ENCODE peak calls at places on chromosomes 16 and 17, in eight cellular contexts. One of them, this sample, is unnamed. For H3K4me1, the result is how much of the 10 kb centered on the place peaks cover.

GRCh38 chr17:81967533-81968395 is 6.8 kb upstream of the NOTUM start:
- DNase-seq in mucosa of descending colon: peak
- DNase-seq in ovary: peak
- DNase-seq in fibroblast of lung: peak
- DNase-seq in neural progenitor cell: peak
- DNase-seq in osteoblast: peak
- DNase-seq in PC-3: peak
- DNase-seq in upper lobe of right lung: peak
- DNase-seq in this sample: peak

GRCh38 chr16:85437161-85438052 is 175.7 kb upstream of the GSE1 start:
- DNase-seq in mucosa of descending colon: peak
- DNase-seq in ovary: peak
- DNase-seq in fibroblast of lung: no peak
- DNase-seq in neural progenitor cell: peak
- DNase-seq in osteoblast: peak
- DNase-seq in PC-3: no peak
- DNase-seq in upper lobe of right lung: no peak
- DNase-seq in this sample: peak

GRCh38 chr17:45051060-45051719 is at the start of gene DCAKD:
- DNase-seq in mucosa of descending colon: peak
- DNase-seq in ovary: peak
- DNase-seq in fibroblast of lung: peak
- DNase-seq in neural progenitor cell: peak
- DNase-seq in osteoblast: peak
- DNase-seq in PC-3: peak
- DNase-seq in upper lobe of right lung: peak
- DNase-seq in this sample: peak

GRCh38 chr16:53220585-53220984 is 165.8 kb downstream of the CHD9 start:
- DNase-seq in mucosa of descending colon: no peak
- DNase-seq in ovary: no peak
- DNase-seq in fibroblast of lung: peak
- DNase-seq in neural progenitor cell: peak
- DNase-seq in osteoblast: no peak
- DNase-seq in PC-3: no peak
- DNase-seq in upper lobe of right lung: no peak
- DNase-seq in this sample: no peak

GRCh38 chr17:67258836-67259468 is 14.0 kb upstream of the HELZ start:
- DNase-seq in mucosa of descending colon: no peak
- DNase-seq in ovary: no peak
- DNase-seq in fibroblast of lung: no peak
- DNase-seq in neural progenitor cell: no peak
- DNase-seq in osteoblast: no peak
- DNase-seq in PC-3: no peak
- DNase-seq in upper lobe of right lung: no peak
- DNase-seq in this sample: no peak

GRCh38 chr17:41912925-41913324 is 5.8 kb downstream of the ACLY start:
- DNase-seq in mucosa of descending colon: no peak
- DNase-seq in ovary: no peak
- DNase-seq in fibroblast of lung: no peak
- DNase-seq in neural progenitor cell: no peak
- DNase-seq in osteoblast: peak
- DNase-seq in PC-3: no peak
- DNase-seq in upper lobe of right lung: no peak
- DNase-seq in this sample: no peak

GRCh38 chr16:11676799-11677198 is 8.5 kb downstream of the SNN start:
- DNase-seq in mucosa of descending colon: no peak
- DNase-seq in ovary: peak
- DNase-seq in fibroblast of lung: no peak
- DNase-seq in neural progenitor cell: no peak
- DNase-seq in osteoblast: no peak
- DNase-seq in PC-3: no peak
- DNase-seq in upper lobe of right lung: peak
- DNase-seq in this sample: no peak

GRCh38 chr16:57540906-57541753 is 1.3 kb upstream of the ADGRG5 start:
- DNase-seq in mucosa of descending colon: peak
- DNase-seq in ovary: peak
- DNase-seq in fibroblast of lung: no peak
- DNase-seq in neural progenitor cell: no peak
- DNase-seq in osteoblast: peak
- DNase-seq in PC-3: no peak
- DNase-seq in upper lobe of right lung: no peak
- DNase-seq in this sample: peak

GRCh38 chr17:19248923-19249574 is 11.9 kb downstream of the EPN2 start:
- DNase-seq in mucosa of descending colon: peak
- DNase-seq in ovary: peak
- DNase-seq in fibroblast of lung: peak
- DNase-seq in neural progenitor cell: no peak
- DNase-seq in osteoblast: peak
- DNase-seq in PC-3: peak
- DNase-seq in upper lobe of right lung: peak
- DNase-seq in this sample: no peak

DNA sequence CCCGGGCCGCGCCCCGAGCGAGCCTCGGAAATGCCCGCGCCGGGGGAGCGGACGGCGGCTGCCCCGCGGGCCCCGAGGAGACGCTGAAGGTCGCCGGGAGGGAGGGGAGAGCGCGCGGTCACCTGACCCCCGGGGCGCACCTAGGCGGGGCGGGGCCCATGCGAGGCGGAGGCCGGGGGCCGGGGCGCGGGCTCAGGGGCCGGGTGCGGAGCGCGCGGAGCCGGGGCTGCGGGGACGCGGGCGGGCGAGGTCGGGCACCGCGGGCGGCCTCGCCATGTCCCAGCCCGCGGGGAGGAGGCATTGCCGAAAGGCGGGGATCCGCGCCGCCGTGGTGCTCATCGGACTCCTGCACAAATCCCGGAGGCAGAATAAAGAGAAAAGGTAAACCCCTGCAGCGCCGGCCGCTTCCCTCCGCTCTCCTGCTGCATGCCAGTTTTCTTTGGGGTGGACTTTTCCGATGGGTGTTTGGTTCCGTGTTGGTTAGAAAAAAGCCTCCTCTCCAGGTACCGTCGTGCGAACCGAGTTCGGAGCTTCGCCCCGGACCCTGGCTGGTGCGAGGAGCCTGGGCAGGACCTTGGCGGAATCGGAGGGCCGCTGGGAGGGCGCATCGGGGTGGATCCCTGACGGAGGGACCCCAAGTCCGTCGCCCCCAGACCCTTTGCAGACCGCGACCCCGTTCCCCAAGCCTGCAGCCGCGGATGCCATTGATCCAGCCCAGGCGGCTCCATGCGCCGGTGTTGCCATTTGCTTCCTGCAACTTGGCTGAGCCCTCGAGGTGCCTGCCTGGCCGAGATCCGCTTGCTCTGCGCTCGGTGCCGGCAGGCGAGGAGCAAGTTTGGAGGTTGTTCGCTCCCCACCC is 57.7 kb downstream of the RAP1GAP2 start:
- DNase-seq in mucosa of descending colon: no peak
- DNase-seq in ovary: no peak
- DNase-seq in fibroblast of lung: peak
- DNase-seq in neural progenitor cell: peak
- DNase-seq in osteoblast: peak
- DNase-seq in PC-3: peak
- DNase-seq in upper lobe of right lung: peak
- DNase-seq in this sample: peak
- H3K4me3 ChIP-seq in mucosa of descending colon: peak
- H3K4me3 ChIP-seq in ovary: peak
- H3K4me3 ChIP-seq in fibroblast of lung: peak
- H3K4me3 ChIP-seq in neural progenitor cell: peak
- H3K4me3 ChIP-seq in osteoblast: peak
- H3K4me3 ChIP-seq in PC-3: peak
- H3K4me3 ChIP-seq in upper lobe of right lung: peak
- H3K4me3 ChIP-seq in this sample: peak

GRCh38 chr16:87234601-87235000 is 82.6 kb downstream of the C16orf95 start:
- DNase-seq in mucosa of descending colon: no peak
- DNase-seq in ovary: no peak
- DNase-seq in fibroblast of lung: no peak
- DNase-seq in neural progenitor cell: no peak
- DNase-seq in osteoblast: no peak
- DNase-seq in PC-3: no peak
- DNase-seq in upper lobe of right lung: no peak
- DNase-seq in this sample: no peak

GRCh38 chr16:87235810-87236515 is 81.2 kb downstream of the C16orf95 start:
- DNase-seq in mucosa of descending colon: no peak
- DNase-seq in ovary: no peak
- DNase-seq in fibroblast of lung: no peak
- DNase-seq in neural progenitor cell: peak
- DNase-seq in osteoblast: no peak
- DNase-seq in PC-3: no peak
- DNase-seq in upper lobe of right lung: no peak
- DNase-seq in this sample: no peak

GRCh38 chr16:87231295-87231694 is 85.9 kb downstream of the C16orf95 start:
- DNase-seq in mucosa of descending colon: no peak
- DNase-seq in ovary: no peak
- DNase-seq in fibroblast of lung: no peak
- DNase-seq in neural progenitor cell: no peak
- DNase-seq in osteoblast: no peak
- DNase-seq in PC-3: peak
- DNase-seq in upper lobe of right lung: no peak
- DNase-seq in this sample: no peak

GRCh38 chr16:87231911-87232310 is 85.3 kb downstream of the C16orf95 start:
- DNase-seq in mucosa of descending colon: no peak
- DNase-seq in ovary: no peak
- DNase-seq in fibroblast of lung: no peak
- DNase-seq in neural progenitor cell: no peak
- DNase-seq in osteoblast: no peak
- DNase-seq in PC-3: no peak
- DNase-seq in upper lobe of right lung: no peak
- DNase-seq in this sample: no peak

GRCh38 chr16:87233928-87234327 is 83.3 kb downstream of the C16orf95 start:
- DNase-seq in mucosa of descending colon: no peak
- DNase-seq in ovary: no peak
- DNase-seq in fibroblast of lung: peak
- DNase-seq in neural progenitor cell: peak
- DNase-seq in osteoblast: peak
- DNase-seq in PC-3: no peak
- DNase-seq in upper lobe of right lung: no peak
- DNase-seq in this sample: no peak
- TF ChIP-seq CTCF in mucosa of descending colon: no peak
- TF ChIP-seq CTCF in ovary: no peak
- TF ChIP-seq CTCF in fibroblast of lung: peak
- TF ChIP-seq CTCF in neural progenitor cell: peak
- TF ChIP-seq CTCF in osteoblast: peak
- TF ChIP-seq CTCF in PC-3: peak
- TF ChIP-seq CTCF in upper lobe of right lung: no peak
- TF ChIP-seq CTCF in this sample: no peak

GRCh38 chr16:3690991-3691720 is 26.2 kb downstream of the TRAP1 start:
- DNase-seq in mucosa of descending colon: no peak
- DNase-seq in ovary: no peak
- DNase-seq in fibroblast of lung: peak
- DNase-seq in neural progenitor cell: no peak
- DNase-seq in osteoblast: peak
- DNase-seq in PC-3: no peak
- DNase-seq in upper lobe of right lung: no peak
- DNase-seq in this sample: no peak

GRCh38 chr16:3691778-3692177 is 25.5 kb downstream of the TRAP1 start:
- DNase-seq in mucosa of descending colon: no peak
- DNase-seq in ovary: no peak
- DNase-seq in fibroblast of lung: no peak
- DNase-seq in neural progenitor cell: no peak
- DNase-seq in osteoblast: no peak
- DNase-seq in PC-3: no peak
- DNase-seq in upper lobe of right lung: no peak
- DNase-seq in this sample: no peak

GRCh38 chr16:3689731-3690130 is 27.6 kb downstream of the TRAP1 start:
- DNase-seq in mucosa of descending colon: no peak
- DNase-seq in ovary: no peak
- DNase-seq in fibroblast of lung: no peak
- DNase-seq in neural progenitor cell: no peak
- DNase-seq in osteoblast: no peak
- DNase-seq in PC-3: no peak
- DNase-seq in upper lobe of right lung: no peak
- DNase-seq in this sample: no peak

GRCh38 chr16:3687792-3688191 is 29.5 kb downstream of the TRAP1 start:
- DNase-seq in mucosa of descending colon: no peak
- DNase-seq in ovary: no peak
- DNase-seq in fibroblast of lung: no peak
- DNase-seq in neural progenitor cell: no peak
- DNase-seq in osteoblast: no peak
- DNase-seq in PC-3: no peak
- DNase-seq in upper lobe of right lung: no peak
- DNase-seq in this sample: no peak

DNA sequence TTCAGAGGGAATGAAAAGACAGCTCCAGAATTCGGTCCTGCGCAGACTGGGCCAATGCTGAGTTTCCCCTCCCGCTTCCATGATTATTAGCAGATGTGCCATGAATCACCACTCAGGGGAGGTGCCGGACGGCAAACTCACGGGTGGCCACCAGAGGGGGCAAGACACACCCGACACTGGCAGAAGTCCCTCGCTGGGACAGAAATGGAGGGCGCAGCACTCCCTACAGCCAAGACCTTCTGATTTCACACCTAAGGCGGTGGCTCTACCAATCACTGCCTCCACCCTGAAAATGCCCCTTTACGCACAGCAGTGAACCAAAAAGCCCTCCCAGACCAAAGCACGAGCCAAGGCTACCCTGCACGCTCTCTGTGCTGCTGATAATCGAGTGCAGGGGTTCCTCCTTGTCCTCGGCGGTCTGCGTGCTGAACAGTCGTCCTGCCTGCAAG is 26.8 kb downstream of the TRAP1 start:
- DNase-seq in mucosa of descending colon: peak
- DNase-seq in ovary: peak
- DNase-seq in fibroblast of lung: peak
- DNase-seq in neural progenitor cell: peak
- DNase-seq in osteoblast: peak
- DNase-seq in PC-3: peak
- DNase-seq in upper lobe of right lung: peak
- DNase-seq in this sample: peak
- H3K4me1 ChIP-seq in mucosa of descending colon: under half
- H3K4me1 ChIP-seq in ovary: under half
- H3K4me1 ChIP-seq in fibroblast of lung: under half
- H3K4me1 ChIP-seq in neural progenitor cell: under half
- H3K4me1 ChIP-seq in osteoblast: under half
- H3K4me1 ChIP-seq in PC-3: under half
- H3K4me1 ChIP-seq in upper lobe of right lung: under half
- H3K4me1 ChIP-seq in this sample: under half

DNA sequence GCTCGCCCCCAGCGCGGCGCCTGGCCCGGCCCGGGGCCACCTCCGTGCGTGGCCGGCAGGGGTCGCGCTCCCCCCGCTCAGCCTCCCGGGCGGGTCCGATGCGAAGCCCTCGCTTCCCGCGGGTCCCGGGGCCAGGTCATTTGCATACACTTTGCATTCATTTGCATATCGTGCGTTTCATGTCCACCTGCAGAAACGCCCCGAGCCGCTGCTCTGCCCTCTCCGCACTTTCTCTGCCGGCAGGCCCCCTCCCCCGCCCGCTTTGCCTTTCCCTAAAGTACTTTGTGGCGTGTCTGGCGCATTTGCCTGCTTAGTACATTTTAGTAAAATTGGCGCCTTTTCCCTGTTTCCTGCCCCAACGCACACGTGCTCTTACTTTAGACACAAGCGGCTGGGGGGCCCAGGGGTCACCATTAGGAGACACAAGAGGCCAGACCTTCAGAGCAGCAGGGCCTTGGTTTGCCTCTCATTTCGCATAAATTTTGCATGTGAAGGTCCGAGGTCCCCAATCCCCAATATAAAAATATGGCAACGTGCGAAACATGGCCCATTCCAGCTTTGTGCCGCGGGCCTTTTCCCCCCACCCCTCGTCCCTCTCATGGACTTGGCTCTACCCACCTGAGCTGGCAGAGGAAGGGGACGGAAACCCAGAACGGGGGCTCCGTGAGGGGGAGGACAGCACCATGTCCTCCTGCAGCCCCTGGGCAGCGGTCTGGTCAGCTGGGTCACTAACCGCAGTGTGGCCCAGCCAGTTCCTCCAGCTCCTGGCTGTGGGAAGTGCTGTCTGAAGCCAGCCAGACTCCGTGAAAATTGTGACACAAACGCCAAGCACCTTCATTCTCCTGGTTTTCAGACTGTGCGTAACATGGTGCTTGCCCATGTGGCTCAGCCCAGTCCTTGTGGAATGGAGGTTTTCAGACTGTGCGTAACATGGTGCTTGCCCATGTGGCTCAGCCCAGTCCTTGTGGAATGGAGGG is 34.8 kb downstream of the CBFA2T3 start:
- DNase-seq in mucosa of descending colon: no peak
- DNase-seq in ovary: peak
- DNase-seq in fibroblast of lung: no peak
- DNase-seq in neural progenitor cell: peak
- DNase-seq in osteoblast: peak
- DNase-seq in PC-3: no peak
- DNase-seq in upper lobe of right lung: no peak
- DNase-seq in this sample: peak
- H3K4me3 ChIP-seq in mucosa of descending colon: no peak
- H3K4me3 ChIP-seq in ovary: no peak
- H3K4me3 ChIP-seq in fibroblast of lung: no peak
- H3K4me3 ChIP-seq in neural progenitor cell: peak
- H3K4me3 ChIP-seq in osteoblast: no peak
- H3K4me3 ChIP-seq in PC-3: no peak
- H3K4me3 ChIP-seq in upper lobe of right lung: peak
- H3K4me3 ChIP-seq in this sample: peak

This sample was measured in colonic mucosa.